ENCODE peak calls at places on chromosomes 2 and 18, in ten cellular contexts. One of them, this sample, is unnamed.

GRCh38 chr2:210421916-210422315 is 54.6 kb downstream of the LANCL1 start:
- DNase-seq in HL-60: peak
- DNase-seq in right cardiac atrium: no peak
- DNase-seq in CD4-positive, CD25-positive, alpha-beta regulatory T cell: no peak
- DNase-seq in colonic mucosa: no peak
- DNase-seq in transverse colon: no peak
- DNase-seq in brain microvascular endothelial cell: peak
- DNase-seq in WERI-Rb-1: no peak
- DNase-seq in GM23248: peak
- DNase-seq in substantia nigra: no peak
- DNase-seq in this sample: no peak

GRCh38 chr2:181444654-181445053 is 12.5 kb upstream of the ITGA4 start:
- DNase-seq in HL-60: no peak
- DNase-seq in right cardiac atrium: no peak
- DNase-seq in CD4-positive, CD25-positive, alpha-beta regulatory T cell: no peak
- DNase-seq in colonic mucosa: no peak
- DNase-seq in transverse colon: no peak
- DNase-seq in brain microvascular endothelial cell: no peak
- DNase-seq in WERI-Rb-1: no peak
- DNase-seq in GM23248: no peak
- DNase-seq in substantia nigra: no peak
- DNase-seq in this sample: no peak

GRCh38 chr2:143758629-143759330 is 629.6 kb downstream of the ARHGAP15 start:
- DNase-seq in HL-60: no peak
- DNase-seq in right cardiac atrium: no peak
- DNase-seq in CD4-positive, CD25-positive, alpha-beta regulatory T cell: no peak
- DNase-seq in colonic mucosa: no peak
- DNase-seq in transverse colon: no peak
- DNase-seq in brain microvascular endothelial cell: no peak
- DNase-seq in WERI-Rb-1: no peak
- DNase-seq in GM23248: no peak
- DNase-seq in substantia nigra: no peak
- DNase-seq in this sample: no peak

GRCh38 chr2:44772131-44772530 is 169.4 kb upstream of the SIX3 start:
- DNase-seq in HL-60: no peak
- DNase-seq in right cardiac atrium: no peak
- DNase-seq in CD4-positive, CD25-positive, alpha-beta regulatory T cell: no peak
- DNase-seq in colonic mucosa: peak
- DNase-seq in transverse colon: no peak
- DNase-seq in brain microvascular endothelial cell: no peak
- DNase-seq in WERI-Rb-1: peak
- DNase-seq in GM23248: no peak
- DNase-seq in substantia nigra: no peak
- DNase-seq in this sample: no peak

GRCh38 chr18:51195602-51196115 is 1.8 kb downstream of the MEX3C start:
- DNase-seq in HL-60: peak
- DNase-seq in right cardiac atrium: no peak
- DNase-seq in CD4-positive, CD25-positive, alpha-beta regulatory T cell: no peak
- DNase-seq in colonic mucosa: peak
- DNase-seq in transverse colon: peak
- DNase-seq in brain microvascular endothelial cell: peak
- DNase-seq in WERI-Rb-1: peak
- DNase-seq in GM23248: peak
- DNase-seq in substantia nigra: no peak
- DNase-seq in this sample: peak

GRCh38 chr18:9647496-9648323 is 33.4 kb upstream of the PPP4R1 start:
- DNase-seq in HL-60: peak
- DNase-seq in right cardiac atrium: no peak
- DNase-seq in CD4-positive, CD25-positive, alpha-beta regulatory T cell: no peak
- DNase-seq in colonic mucosa: no peak
- DNase-seq in transverse colon: no peak
- DNase-seq in brain microvascular endothelial cell: no peak
- DNase-seq in WERI-Rb-1: no peak
- DNase-seq in GM23248: peak
- DNase-seq in substantia nigra: no peak
- DNase-seq in this sample: peak

GRCh38 chr2:66217039-66217438 is 217.9 kb upstream of the MEIS1 start:
- DNase-seq in HL-60: no peak
- DNase-seq in right cardiac atrium: no peak
- DNase-seq in CD4-positive, CD25-positive, alpha-beta regulatory T cell: no peak
- DNase-seq in colonic mucosa: no peak
- DNase-seq in transverse colon: no peak
- DNase-seq in brain microvascular endothelial cell: no peak
- DNase-seq in WERI-Rb-1: no peak
- DNase-seq in GM23248: no peak
- DNase-seq in substantia nigra: no peak
- DNase-seq in this sample: no peak

GRCh38 chr2:36568533-36569246 is 29.3 kb downstream of the FEZ2 start:
- DNase-seq in HL-60: no peak
- DNase-seq in right cardiac atrium: no peak
- DNase-seq in CD4-positive, CD25-positive, alpha-beta regulatory T cell: no peak
- DNase-seq in colonic mucosa: no peak
- DNase-seq in transverse colon: no peak
- DNase-seq in brain microvascular endothelial cell: no peak
- DNase-seq in WERI-Rb-1: no peak
- DNase-seq in GM23248: peak
- DNase-seq in substantia nigra: no peak
- DNase-seq in this sample: no peak

GRCh38 chr2:8324164-8324848 is 357.6 kb upstream of the ID2 start:
- DNase-seq in HL-60: no peak
- DNase-seq in right cardiac atrium: no peak
- DNase-seq in CD4-positive, CD25-positive, alpha-beta regulatory T cell: no peak
- DNase-seq in colonic mucosa: no peak
- DNase-seq in transverse colon: no peak
- DNase-seq in brain microvascular endothelial cell: no peak
- DNase-seq in WERI-Rb-1: peak
- DNase-seq in GM23248: no peak
- DNase-seq in substantia nigra: no peak
- DNase-seq in this sample: no peak

DNA sequence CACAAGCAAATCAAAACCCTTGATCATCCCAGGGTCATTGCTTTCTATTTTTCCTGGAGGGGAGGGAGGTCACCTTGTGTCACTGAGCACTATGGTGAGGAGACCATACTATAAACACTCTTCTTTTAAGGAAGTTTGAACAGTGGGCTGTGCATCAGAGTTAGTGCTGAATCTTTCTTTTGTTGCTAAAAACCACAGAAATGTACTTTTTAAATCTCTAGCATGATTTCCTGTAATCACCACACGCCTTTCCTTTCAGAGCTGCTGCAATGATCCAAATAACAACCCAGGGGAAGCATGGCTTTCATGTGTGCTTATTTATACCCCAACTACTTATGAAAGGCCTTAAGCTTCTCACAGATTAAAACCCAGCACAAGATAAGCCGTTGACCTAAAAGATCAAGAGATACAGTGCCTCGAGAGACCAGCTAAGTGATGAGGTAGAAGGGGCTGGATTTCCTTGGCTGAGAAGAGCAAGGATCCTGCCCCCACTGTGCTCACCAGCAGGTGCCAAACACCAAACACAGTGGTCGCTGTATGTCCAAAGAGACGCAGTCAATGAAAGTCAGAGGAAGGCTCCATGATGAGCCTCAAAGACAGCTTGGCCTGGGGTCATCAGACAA is 34.7 kb downstream of the TRABD2A start:
- DNase-seq in HL-60: no peak
- DNase-seq in right cardiac atrium: no peak
- DNase-seq in CD4-positive, CD25-positive, alpha-beta regulatory T cell: peak
- DNase-seq in colonic mucosa: no peak
- DNase-seq in transverse colon: no peak
- DNase-seq in brain microvascular endothelial cell: no peak
- DNase-seq in WERI-Rb-1: peak
- DNase-seq in GM23248: peak
- DNase-seq in substantia nigra: no peak
- DNase-seq in this sample: no peak
- H3K27ac ChIP-seq in HL-60: no peak
- H3K27ac ChIP-seq in right cardiac atrium: no peak
- H3K27ac ChIP-seq in CD4-positive, CD25-positive, alpha-beta regulatory T cell: peak
- H3K27ac ChIP-seq in colonic mucosa: peak
- H3K27ac ChIP-seq in transverse colon: peak
- H3K27ac ChIP-seq in brain microvascular endothelial cell: no peak
- H3K27ac ChIP-seq in WERI-Rb-1: peak
- H3K27ac ChIP-seq in GM23248: no peak
- H3K27ac ChIP-seq in substantia nigra: no peak
- H3K27ac ChIP-seq in this sample: no peak

GRCh38 chr2:172655838-172656573 is 79.6 kb upstream of the RAPGEF4 start:
- DNase-seq in HL-60: no peak
- DNase-seq in right cardiac atrium: no peak
- DNase-seq in CD4-positive, CD25-positive, alpha-beta regulatory T cell: no peak
- DNase-seq in colonic mucosa: no peak
- DNase-seq in transverse colon: no peak
- DNase-seq in brain microvascular endothelial cell: no peak
- DNase-seq in WERI-Rb-1: no peak
- DNase-seq in GM23248: no peak
- DNase-seq in substantia nigra: no peak
- DNase-seq in this sample: no peak
- H3K27ac ChIP-seq in HL-60: no peak
- H3K27ac ChIP-seq in right cardiac atrium: no peak
- H3K27ac ChIP-seq in CD4-positive, CD25-positive, alpha-beta regulatory T cell: no peak
- H3K27ac ChIP-seq in colonic mucosa: no peak
- H3K27ac ChIP-seq in transverse colon: no peak
- H3K27ac ChIP-seq in brain microvascular endothelial cell: peak
- H3K27ac ChIP-seq in WERI-Rb-1: no peak
- H3K27ac ChIP-seq in GM23248: peak
- H3K27ac ChIP-seq in substantia nigra: no peak
- H3K27ac ChIP-seq in this sample: no peak

GRCh38 chr2:118186858-118187254 is 98.6 kb downstream of the INSIG2 start:
- DNase-seq in HL-60: no peak
- DNase-seq in right cardiac atrium: no peak
- DNase-seq in CD4-positive, CD25-positive, alpha-beta regulatory T cell: no peak
- DNase-seq in colonic mucosa: no peak
- DNase-seq in transverse colon: no peak
- DNase-seq in brain microvascular endothelial cell: no peak
- DNase-seq in WERI-Rb-1: no peak
- DNase-seq in GM23248: no peak
- DNase-seq in substantia nigra: no peak
- DNase-seq in this sample: no peak
- H3K27ac ChIP-seq in HL-60: no peak
- H3K27ac ChIP-seq in right cardiac atrium: peak
- H3K27ac ChIP-seq in CD4-positive, CD25-positive, alpha-beta regulatory T cell: peak
- H3K27ac ChIP-seq in colonic mucosa: no peak
- H3K27ac ChIP-seq in transverse colon: peak
- H3K27ac ChIP-seq in brain microvascular endothelial cell: no peak
- H3K27ac ChIP-seq in WERI-Rb-1: no peak
- H3K27ac ChIP-seq in GM23248: peak
- H3K27ac ChIP-seq in substantia nigra: no peak
- H3K27ac ChIP-seq in this sample: no peak

DNA sequence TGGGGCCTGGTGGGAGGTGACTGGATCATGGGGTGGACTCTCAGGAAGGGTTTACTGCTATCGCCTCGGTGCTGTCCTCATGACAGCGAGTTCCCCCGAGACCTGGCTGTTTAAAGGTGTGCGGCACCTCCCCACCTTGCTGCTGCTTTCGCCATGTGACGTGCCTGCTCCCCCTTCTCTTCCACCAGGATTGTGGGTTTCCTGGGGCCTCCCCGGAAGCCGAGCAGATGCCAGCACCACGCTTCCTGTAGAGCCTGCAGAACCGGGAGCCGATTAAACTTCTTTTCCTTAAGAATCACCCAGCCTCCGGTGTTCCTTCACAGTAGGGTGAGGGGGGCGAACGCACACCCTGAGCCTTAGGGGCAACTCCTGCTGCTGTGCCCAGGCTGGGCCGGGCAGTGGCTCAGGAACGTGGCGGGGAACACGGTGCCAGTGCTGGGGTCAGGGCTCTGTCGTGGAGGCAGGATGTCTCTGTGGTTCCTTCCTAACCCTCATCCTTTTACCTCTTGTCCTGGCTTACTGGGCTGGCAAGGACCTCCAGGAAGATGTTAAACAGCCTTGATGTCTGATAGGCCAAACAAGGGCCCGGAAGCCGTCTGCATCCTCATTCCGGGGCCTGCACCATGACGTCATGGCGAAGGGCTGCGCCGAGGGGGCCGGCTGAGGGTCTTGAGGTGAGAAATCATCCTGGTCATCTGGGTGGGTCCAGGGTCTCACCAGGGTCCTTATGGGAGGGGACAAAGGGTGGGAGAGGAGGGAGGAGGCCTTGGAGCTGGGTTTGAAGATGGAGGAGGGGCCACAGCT is 12.7 kb downstream of the NEU4 start:
- DNase-seq in HL-60: no peak
- DNase-seq in right cardiac atrium: peak
- DNase-seq in CD4-positive, CD25-positive, alpha-beta regulatory T cell: no peak
- DNase-seq in colonic mucosa: no peak
- DNase-seq in transverse colon: peak
- DNase-seq in brain microvascular endothelial cell: no peak
- DNase-seq in WERI-Rb-1: no peak
- DNase-seq in GM23248: no peak
- DNase-seq in substantia nigra: no peak
- DNase-seq in this sample: no peak
- H3K27ac ChIP-seq in HL-60: no peak
- H3K27ac ChIP-seq in right cardiac atrium: no peak
- H3K27ac ChIP-seq in CD4-positive, CD25-positive, alpha-beta regulatory T cell: no peak
- H3K27ac ChIP-seq in colonic mucosa: no peak
- H3K27ac ChIP-seq in transverse colon: no peak
- H3K27ac ChIP-seq in brain microvascular endothelial cell: no peak
- H3K27ac ChIP-seq in WERI-Rb-1: no peak
- H3K27ac ChIP-seq in GM23248: no peak
- H3K27ac ChIP-seq in substantia nigra: no peak
- H3K27ac ChIP-seq in this sample: no peak

GRCh38 chr2:83217862-83218261 is 1241.2 kb downstream of the SUCLG1 start:
- DNase-seq in HL-60: no peak
- DNase-seq in right cardiac atrium: no peak
- DNase-seq in CD4-positive, CD25-positive, alpha-beta regulatory T cell: no peak
- DNase-seq in colonic mucosa: no peak
- DNase-seq in transverse colon: no peak
- DNase-seq in brain microvascular endothelial cell: no peak
- DNase-seq in WERI-Rb-1: no peak
- DNase-seq in GM23248: no peak
- DNase-seq in substantia nigra: no peak
- DNase-seq in this sample: no peak
- H3K27ac ChIP-seq in HL-60: no peak
- H3K27ac ChIP-seq in right cardiac atrium: no peak
- H3K27ac ChIP-seq in CD4-positive, CD25-positive, alpha-beta regulatory T cell: no peak
- H3K27ac ChIP-seq in colonic mucosa: no peak
- H3K27ac ChIP-seq in transverse colon: no peak
- H3K27ac ChIP-seq in brain microvascular endothelial cell: no peak
- H3K27ac ChIP-seq in WERI-Rb-1: no peak
- H3K27ac ChIP-seq in GM23248: no peak
- H3K27ac ChIP-seq in substantia nigra: no peak
- H3K27ac ChIP-seq in this sample: no peak

GRCh38 chr2:200756618-200757321 is 54.9 kb upstream of the BZW1 start:
- DNase-seq in HL-60: no peak
- DNase-seq in right cardiac atrium: no peak
- DNase-seq in CD4-positive, CD25-positive, alpha-beta regulatory T cell: no peak
- DNase-seq in colonic mucosa: peak
- DNase-seq in transverse colon: peak
- DNase-seq in brain microvascular endothelial cell: peak
- DNase-seq in WERI-Rb-1: no peak
- DNase-seq in GM23248: peak
- DNase-seq in substantia nigra: no peak
- DNase-seq in this sample: peak
- H3K27ac ChIP-seq in HL-60: no peak
- H3K27ac ChIP-seq in right cardiac atrium: no peak
- H3K27ac ChIP-seq in CD4-positive, CD25-positive, alpha-beta regulatory T cell: no peak
- H3K27ac ChIP-seq in colonic mucosa: peak
- H3K27ac ChIP-seq in transverse colon: peak
- H3K27ac ChIP-seq in brain microvascular endothelial cell: peak
- H3K27ac ChIP-seq in WERI-Rb-1: no peak
- H3K27ac ChIP-seq in GM23248: peak
- H3K27ac ChIP-seq in substantia nigra: no peak
- H3K27ac ChIP-seq in this sample: no peak